ENCODE peak calls at places on chromosomes 3 and 15, in five cellular contexts. B is activated gamma-delta T cell treated with anti-CD3 and anti-CD28 coated beads, Interleukin-2, amount 50 U/mL, for 16 hours; X is nephron progenitor cell; Q is activated CD8-positive, alpha-beta T cell treated with anti-CD3 and anti-CD28 coated beads for 36 hours; E is AG08396. K is an unnamed sample.

GRCh38 chr3:62363275-62363674 is 10.1 kb downstream of the FEZF2 start:
- DNase-seq in B (no peak), Q (no peak), E (no peak), X (no peak), K (no peak)

GRCh38 chr3:55501905-55502304 is 14.8 kb upstream of the WNT5A start:
- DNase-seq in X (no peak), B (no peak), E (no peak), Q (no peak), K (no peak)

GRCh38 chr3:191399918-191400317 is 61.0 kb upstream of the PYDC2 start:
- DNase-seq in X (no peak), Q (no peak), B (no peak), E (no peak), K (no peak)

GRCh38 chr15:87142096-87142495 is 1062.4 kb downstream of the AGBL1 start:
- DNase-seq in X (no peak), E (no peak), Q (no peak), B (no peak), K (no peak)

GRCh38 chr3:170712336-170712735 is 126.5 kb upstream of the SLC7A14 start:
- DNase-seq in E (no peak), B (no peak), X (no peak), Q (no peak), K (no peak)

GRCh38 chr3:157091096-157091833 is 68.7 kb downstream of the CCNL1 start:
- DNase-seq in X (no peak), B (no peak), Q (no peak), E (no peak), K (no peak)

GRCh38 chr3:146715176-146715575 is 110.0 kb upstream of the PLSCR5 start:
- DNase-seq in E (no peak), Q (no peak), B (no peak), X (no peak), K (no peak)

GRCh38 chr3:138359549-138360271 is 11.3 kb downstream of the MRAS start:
- DNase-seq in X (no peak), Q (no peak), E (no peak), B (no peak), K (no peak)

GRCh38 chr3:120181632-120182031 is 87.4 kb upstream of the GSK3B start:
- DNase-seq in X (no peak), B (no peak), Q (peak; percentile 4), E (no peak), K (no peak)

GRCh38 chr3:155805204-155805801 is 775 bp downstream of the C3orf33 start:
- DNase-seq in E (no peak), X (peak; percentile 13), Q (no peak), B (no peak), K (no peak)

GRCh38 chr3:15011174-15011573 is 53.9 kb downstream of the MRPS25 start:
- DNase-seq in E (no peak), B (no peak), X (no peak), Q (peak; percentile 7), K (no peak)

GRCh38 chr15:70627734-70628541 is 135.4 kb downstream of the UACA start:
- DNase-seq in B (no peak), E (no peak), X (no peak), Q (no peak), K (no peak)

GRCh38 chr3:153069598-153069997 is 92.4 kb upstream of the RAP2B start:
- DNase-seq in B (no peak), E (no peak), X (no peak), Q (no peak), K (no peak)

GRCh38 chr3:157333551-157333991 is 103.1 kb upstream of the PTX3 start:
- DNase-seq in B (no peak), Q (no peak), X (no peak), E (peak; percentile 35), K (no peak)

GRCh38 chr3:127495821-127496220 is 94.7 kb downstream of the TPRA1 start:
- DNase-seq in B (no peak), X (no peak), Q (no peak), E (no peak), K (no peak)

GRCh38 chr3:100030346-100030745 is 84.0 kb downstream of the FILIP1L start:
- DNase-seq in Q (no peak), E (no peak), X (no peak), B (no peak), K (no peak)

GRCh38 chr15:63221346-63221745 is 31.9 kb downstream of the RAB8B start:
- DNase-seq in Q (no peak), E (no peak), B (no peak), X (no peak), K (no peak)

GRCh38 chr3:60154011-60154410 is 1097.2 kb downstream of the FHIT start:
- DNase-seq in X (no peak), Q (no peak), B (no peak), E (no peak), K (no peak)

GRCh38 chr3:59438492-59438891 is 388.7 kb upstream of the CFAP20DC start:
- DNase-seq in Q (no peak), X (no peak), B (no peak), E (no peak), K (no peak)

GRCh38 chr15:91126080-91126479 is 26.0 kb downstream of the SV2B start:
- DNase-seq in Q (no peak), E (no peak), B (no peak), X (no peak), K (no peak)

GRCh38 chr15:40722934-40723333 is 28.0 kb downstream of the RAD51 start:
- DNase-seq in E (no peak), X (no peak), B (no peak), Q (no peak), K (no peak)

GRCh38 chr15:98548172-98548971 is 100.0 kb upstream of the IGF1R start:
- DNase-seq in E (peak; percentile 86), X (peak; percentile 65), Q (peak; percentile 77), B (peak; percentile 16), K (peak; percentile 71)

GRCh38 chr3:45972534-45973402 is 22.9 kb downstream of the FYCO1 start:
- DNase-seq in B (no peak), X (no peak), Q (peak; percentile 29), E (peak; percentile 83), K (no peak)

GRCh38 chr3:126341755-126342150 is 15.5 kb downstream of the KLF15 start:
- DNase-seq in X (no peak), B (no peak), E (no peak), Q (no peak), K (no peak)

GRCh38 chr3:151155409-151156128 is 47.4 kb downstream of the GPR171 start:
- DNase-seq in E (no peak), B (no peak), Q (no peak), X (no peak), K (no peak)

GRCh38 chr3:115151921-115152320 is 4.8 kb upstream of the ZBTB20 start:
- DNase-seq in E (no peak), X (no peak), B (no peak), Q (no peak), K (no peak)

GRCh38 chr15:62240121-62240520 is 75.0 kb upstream of the C2CD4B start:
- DNase-seq in B (no peak), X (no peak), Q (no peak), E (no peak), K (no peak)

GRCh38 chr3:65893631-65894030 is 145.1 kb downstream of the MAGI1 start:
- DNase-seq in Q (no peak), X (no peak), E (no peak), B (no peak), K (no peak)

GRCh38 chr3:132342183-132342582 is 25.0 kb downstream of the ACP3 start:
- DNase-seq in X (no peak), B (no peak), E (no peak), Q (no peak), K (no peak)

GRCh38 chr15:70057931-70058641 is 39.6 kb downstream of the TLE3 start:
- DNase-seq in B (no peak), Q (no peak), E (no peak), X (no peak), K (no peak)

GRCh38 chr3:13700889-13701288 is 152.0 kb downstream of the FBLN2 start:
- DNase-seq in B (no peak), X (no peak), Q (no peak), E (no peak), K (no peak)